ENCODE peak calls at places on chromosome 2, in nine cellular contexts. S is GM06990, U is suprapubic skin, W is BE2C, R is HepG2, T is HFF-Myc, O is pancreas, B is kidney, E is AG04450. C is an unnamed sample.

GRCh38 chr2:39546937-39547336 is 109.9 kb upstream of the MAP4K3 start:
- DNase-seq in U (no peak), T (no peak), B (no peak), W (no peak), S (no peak), R (peak; percentile 70), E (no peak), O (no peak), C (no peak)

GRCh38 chr2:18651842-18652774 is 62.7 kb upstream of the NT5C1B start:
- DNase-seq in W (no peak), S (no peak), R (no peak), T (peak; percentile 31), B (no peak), E (peak; percentile 27), O (no peak), U (no peak), C (peak; percentile 82)

GRCh38 chr2:197433770-197434438 is 924 bp downstream of the SF3B1 start:
- DNase-seq in W (no peak), B (no peak), U (no peak), E (no peak), T (no peak), S (no peak), O (no peak), R (no peak), C (no peak)

GRCh38 chr2:218832520-218832919 is 917 bp upstream of the PRKAG3 start:
- DNase-seq in S (no peak), O (no peak), W (no peak), E (no peak), T (no peak), R (no peak), B (no peak), U (no peak), C (no peak)

GRCh38 chr2:235638541-235639192 is 144.8 kb downstream of the AGAP1 start:
- DNase-seq in O (no peak), S (no peak), E (no peak), B (no peak), T (no peak), W (no peak), U (no peak), R (no peak), C (no peak)

GRCh38 chr2:224027070-224027469 is 12.0 kb downstream of the SERPINE2 start:
- DNase-seq in O (no peak), W (no peak), B (no peak), T (no peak), S (no peak), U (no peak), E (no peak), R (no peak), C (no peak)

GRCh38 chr2:71389379-71390072 is 57.9 kb downstream of the ZNF638 start:
- DNase-seq in W (no peak), S (no peak), E (no peak), B (no peak), O (no peak), R (no peak), U (no peak), T (no peak), C (no peak)

GRCh38 chr2:71888741-71889445 is 258.8 kb downstream of the CYP26B1 start:
- DNase-seq in E (no peak), O (no peak), T (no peak), W (no peak), R (no peak), U (no peak), B (no peak), S (no peak), C (no peak)

GRCh38 chr2:170685591-170685990 is 29.5 kb upstream of the SP5 start:
- DNase-seq in E (no peak), W (no peak), O (no peak), R (no peak), U (no peak), S (no peak), T (no peak), B (no peak), C (no peak)

GRCh38 chr2:170680172-170680913 is 34.8 kb upstream of the SP5 start:
- DNase-seq in W (no peak), B (no peak), U (no peak), S (peak; percentile 19), E (no peak), O (no peak), R (no peak), T (no peak), C (no peak)

DNA sequence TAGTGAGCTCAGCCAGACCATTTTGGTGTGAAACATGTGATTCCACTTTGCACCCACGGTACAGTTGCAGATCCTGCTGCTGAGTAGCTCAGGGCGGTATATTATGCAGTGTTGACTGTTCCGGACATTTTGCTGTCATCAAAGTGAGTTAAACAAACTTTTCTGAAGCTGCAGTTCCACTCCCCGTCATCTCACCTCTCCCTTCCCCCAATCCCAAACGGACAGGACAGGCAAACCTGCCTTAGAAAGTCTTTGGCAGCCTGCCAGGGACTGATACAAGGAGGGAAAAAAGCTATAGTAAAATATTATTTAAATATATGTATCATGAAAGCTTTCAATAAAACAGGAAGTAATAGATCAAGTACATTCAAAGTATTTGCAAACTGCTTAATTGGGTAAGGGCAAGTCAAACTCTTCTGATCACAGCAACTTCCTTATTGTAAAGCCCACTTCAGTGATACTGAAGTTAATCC is 35.5 kb upstream of the SP5 start:
- DNase-seq in R (peak; percentile 42), U (no peak), O (no peak), T (no peak), W (peak; percentile 6), E (no peak), S (no peak), B (no peak), C (no peak)
- H3K4me3 ChIP-seq in R (no peak overlapping the region), U (no peak overlapping the region), O (peak overlapping the region; percentile 5), T (no peak overlapping the region), W (no peak overlapping the region), E (no peak overlapping the region), S (no peak overlapping the region), B (no peak overlapping the region), C (no peak overlapping the region)

GRCh38 chr2:26683583-26683982 is 8.9 kb upstream of the KCNK3 start:
- DNase-seq in O (no peak), R (no peak), S (no peak), T (no peak), E (no peak), B (no peak), W (peak; percentile 6), U (no peak), C (no peak)

GRCh38 chr2:26685943-26686839 is 6.3 kb upstream of the KCNK3 start:
- DNase-seq in S (no peak), W (no peak), R (no peak), T (no peak), E (no peak), O (peak; percentile 79), B (peak; percentile 87), U (no peak), C (no peak)

GRCh38 chr2:26687785-26688184 is 4.7 kb upstream of the KCNK3 start:
- DNase-seq in S (no peak), U (no peak), T (no peak), B (no peak), R (peak; percentile 39), E (no peak), W (no peak), O (peak; percentile 81), C (no peak)

GRCh38 chr2:26685312-26685711 is 7.2 kb upstream of the KCNK3 start:
- DNase-seq in B (no peak), E (no peak), T (no peak), R (no peak), W (peak; percentile 81), O (no peak), S (no peak), U (no peak), C (no peak)

GRCh38 chr2:26687328-26687727 is 5.2 kb upstream of the KCNK3 start:
- DNase-seq in W (no peak), U (no peak), T (no peak), S (no peak), B (no peak), O (no peak), R (no peak), E (no peak), C (no peak)
- TF ChIP-seq CTCF in W (no peak), U (no peak), T (no peak), S (no peak), B (no peak), O (no peak), R (no peak), E (no peak), C (no peak)

GRCh38 chr2:159226608-159227007 is 59.9 kb downstream of the WDSUB1 start:
- DNase-seq in B (no peak), T (no peak), E (no peak), W (no peak), S (no peak), U (no peak), O (no peak), R (no peak), C (no peak)

GRCh38 chr2:159227467-159227866 is 59.0 kb downstream of the WDSUB1 start:
- DNase-seq in S (no peak), O (no peak), R (no peak), U (no peak), T (no peak), E (no peak), W (no peak), B (no peak), C (no peak)

GRCh38 chr2:159225025-159226016 is 61.2 kb downstream of the WDSUB1 start:
- DNase-seq in R (no peak), O (no peak), U (no peak), W (no peak), T (no peak), B (no peak), E (no peak), S (no peak), C (no peak)

GRCh38 chr2:159226059-159226461 is 60.4 kb downstream of the WDSUB1 start:
- DNase-seq in T (no peak), S (no peak), B (no peak), W (no peak), R (peak; percentile 23), O (no peak), E (no peak), U (no peak), C (no peak)

DNA sequence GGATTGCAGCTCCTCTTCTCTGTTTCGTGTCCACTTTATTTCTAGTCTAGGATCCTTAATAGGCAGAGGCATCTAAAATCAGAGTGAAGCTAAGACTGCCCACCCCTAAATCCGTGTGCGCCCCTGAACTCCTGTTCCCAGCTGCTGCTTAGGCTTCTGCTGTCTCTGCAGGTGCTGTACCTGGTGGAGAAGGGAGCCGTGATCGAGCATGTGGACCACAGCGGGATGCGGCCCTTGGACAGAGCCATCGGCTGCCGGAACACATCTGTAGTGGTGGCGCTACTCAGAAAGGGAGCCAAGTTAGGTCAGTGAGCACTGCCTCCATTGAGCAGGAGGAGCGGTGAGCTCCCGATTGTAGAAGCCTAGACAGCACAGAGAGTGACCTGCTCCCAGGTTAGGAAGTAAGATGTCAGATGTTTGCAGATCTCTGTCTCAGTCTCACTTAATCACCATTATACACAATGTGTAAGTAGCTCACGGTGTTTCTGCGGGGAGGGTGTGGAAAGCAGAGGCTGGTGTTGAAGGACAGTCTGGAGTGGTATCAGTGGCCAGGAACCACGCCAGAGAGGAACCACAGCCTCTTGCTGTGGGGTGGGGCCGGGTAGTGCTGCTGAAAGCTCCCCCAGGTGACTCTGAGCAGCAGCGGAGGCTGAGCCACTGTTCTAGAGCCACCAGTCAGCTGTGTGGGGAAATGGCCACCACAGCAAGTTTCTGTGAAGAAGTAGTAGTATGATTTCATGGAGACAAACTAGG is 62.3 kb downstream of the WDSUB1 start:
- DNase-seq in B (no peak), R (no peak), U (no peak), E (no peak), W (no peak), T (no peak), S (no peak), O (no peak), C (no peak)
- H3K4me3 ChIP-seq in B (no peak overlapping the region), R (no peak overlapping the region), U (no peak overlapping the region), E (no peak overlapping the region), W (no peak overlapping the region), T (no peak overlapping the region), S (no peak overlapping the region), O (no peak overlapping the region), C (no peak overlapping the region)

DNA sequence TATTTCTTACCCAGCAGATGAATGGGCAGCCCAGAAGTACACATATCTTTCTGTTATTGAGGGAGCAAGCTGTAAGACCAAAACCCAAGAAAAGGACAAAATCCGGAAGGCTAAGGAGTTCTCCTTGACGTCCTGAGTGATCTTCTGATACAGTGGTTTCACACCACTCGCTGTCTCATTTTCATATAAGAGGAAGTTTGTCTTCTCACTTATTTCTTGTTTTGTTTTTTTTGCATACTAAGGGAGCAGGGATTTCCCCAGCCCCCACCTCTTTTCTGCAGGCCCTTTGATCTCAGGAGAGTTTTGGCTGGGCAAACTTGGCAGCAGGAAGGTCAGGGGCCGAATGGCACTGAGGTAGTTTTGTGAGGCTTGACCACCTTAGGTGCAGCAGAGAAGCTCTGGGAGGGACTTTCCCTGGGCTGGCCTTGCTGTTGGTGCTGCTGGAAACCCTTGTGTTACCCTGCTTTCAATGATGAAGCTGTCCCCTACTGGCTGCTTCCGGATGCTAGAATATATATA is 13.3 kb downstream of the CHRNA1 start:
- DNase-seq in T (no peak), E (no peak), W (no peak), B (no peak), R (no peak), O (no peak), U (no peak), S (peak; percentile 59), C (no peak)
- TF ChIP-seq CTCF in T (no peak), E (no peak), W (no peak), B (no peak), R (no peak), O (no peak), U (no peak), S (peak; percentile 5), C (no peak)

C was measured in AG04449.